ENCODE peak calls at places on chromosomes 6 and 20, in five cellular contexts. Q, R, J, I and G are unnamed samples.

GRCh38 chr6:44116643-44117382 is 10.4 kb downstream of the MRPL14 start:
- DNase-seq in I (no peak), J (no peak), Q (no peak), R (peak; percentile 74), G (peak; percentile 50)

GRCh38 chr6:169702640-169703246 is 817 bp downstream of the C6orf120 start:
- DNase-seq in J (no peak), I (no peak), R (no peak), Q (no peak), G (no peak)

GRCh38 chr6:135212020-135212806 is 31.1 kb downstream of the MYB start:
- DNase-seq in I (no peak), Q (no peak), R (peak; percentile 81), J (no peak), G (peak; percentile 75)

GRCh38 chr6:41767112-41767946 is 12.4 kb downstream of the FRS3 start:
- DNase-seq in I (no peak), R (peak; percentile 87), J (peak; percentile 72), Q (peak; percentile 92), G (peak; percentile 63)

GRCh38 chr20:17419459-17419858 is 111.7 kb downstream of the BFSP1 start:
- DNase-seq in Q (no peak), J (no peak), R (no peak), I (no peak), G (no peak)

GRCh38 chr6:139349464-139350020 is 24.9 kb downstream of the CITED2 start:
- DNase-seq in I (no peak), Q (no peak), J (no peak), R (peak; percentile 88), G (peak; percentile 92)

GRCh38 chr6:34510299-34510698 is 44.4 kb downstream of the PACSIN1 start:
- DNase-seq in Q (no peak), I (no peak), J (no peak), R (no peak), G (no peak)

GRCh38 chr6:134368670-134369069 is 50.8 kb upstream of the SGK1 start:
- DNase-seq in I (no peak), J (no peak), R (no peak), Q (no peak), G (no peak)

GRCh38 chr6:137958809-137959565 is 91.9 kb downstream of the TNFAIP3 start:
- DNase-seq in J (no peak), Q (no peak), I (no peak), R (peak; percentile 81), G (no peak)

GRCh38 chr6:163787001-163787667 is 372.6 kb downstream of the QKI start:
- DNase-seq in Q (peak; percentile 8), I (no peak), R (no peak), J (no peak), G (no peak)

GRCh38 chr6:72321741-72322140 is 300.1 kb upstream of the KCNQ5 start:
- DNase-seq in R (peak; percentile 46), Q (no peak), I (no peak), J (no peak), G (peak; percentile 19)

GRCh38 chr6:39452746-39453145 is 130.2 kb upstream of the KCNK16 start:
- DNase-seq in Q (no peak), J (no peak), R (no peak), I (no peak), G (no peak)